ENCODE peak calls at places on chromosomes 12 and 14, in eight cellular contexts. Z is NT2/D1, Q is PC-3, O is uterus, X is GM23248, K is sigmoid colon, S is left ventricle myocardium inferior, B is adipocyte. F is an unnamed sample. For H3K36me3, the result is how much of the 10 kb centered on the place peaks cover.

GRCh38 chr12:62210422-62210821 is 49.8 kb upstream of the USP15 start:
- DNase-seq in B (peak), Q (peak), O (no peak), X (peak), Z (no peak), S (peak), K (no peak), F (peak)

GRCh38 chr14:78131201-78131600 is 39.0 kb upstream of the NRXN3 start:
- DNase-seq in S (no peak), X (no peak), Q (no peak), Z (no peak), B (no peak), K (no peak), O (no peak), F (no peak)

GRCh38 chr14:33972522-33973162 is 21.8 kb upstream of the EGLN3 start:
- DNase-seq in S (no peak), K (no peak), O (no peak), X (no peak), Q (no peak), Z (no peak), B (no peak), F (no peak)

GRCh38 chr12:109770104-109770860 is 56.7 kb downstream of the FAM222A start:
- DNase-seq in X (no peak), Q (no peak), Z (no peak), K (peak), O (no peak), S (no peak), B (no peak), F (no peak)

GRCh38 chr12:75642226-75642625 is 130.8 kb upstream of the KRR1 start:
- DNase-seq in O (no peak), K (no peak), Z (no peak), B (no peak), Q (no peak), S (no peak), X (peak), F (no peak)

GRCh38 chr14:103329421-103330347 is 4.4 kb upstream of the EIF5 start:
- DNase-seq in O (no peak), Z (no peak), X (peak), Q (no peak), S (no peak), K (no peak), B (no peak), F (no peak)

GRCh38 chr12:112350593-112351592 is 31.3 kb downstream of the HECTD4 start:
- DNase-seq in Q (no peak), O (no peak), Z (no peak), B (peak), S (no peak), K (no peak), X (peak), F (no peak)

GRCh38 chr14:103721334-103722120 is 5.9 kb downstream of the ZFYVE21 start:
- DNase-seq in Z (no peak), S (no peak), Q (peak), B (no peak), K (no peak), O (no peak), X (peak), F (no peak)

GRCh38 chr14:67251573-67252226 is 10.5 kb downstream of the PALS1 start:
- DNase-seq in K (no peak), O (no peak), Z (no peak), X (peak), Q (peak), S (no peak), B (no peak), F (peak)

GRCh38 chr12:115223322-115223721 is 539.3 kb upstream of the TBX3 start:
- DNase-seq in X (peak), S (no peak), O (no peak), B (peak), Z (no peak), Q (peak), K (no peak), F (no peak)

GRCh38 chr12:4119157-4119761 is 154.3 kb upstream of the CCND2 start:
- DNase-seq in O (no peak), X (no peak), Q (no peak), Z (no peak), S (no peak), K (no peak), B (no peak), F (no peak)

GRCh38 chr14:58200480-58200841 is 512 bp downstream of the ACTR10 start:
- DNase-seq in B (no peak), X (peak), Q (peak), K (no peak), O (no peak), Z (no peak), S (no peak), F (no peak)

GRCh38 chr12:26878661-26879119 is 45.7 kb upstream of the ITPR2 start:
- DNase-seq in B (peak), Z (no peak), K (peak), X (no peak), O (peak), S (peak), Q (no peak), F (no peak)

GRCh38 chr14:89041245-89041585 is 216.8 kb downstream of the TTC8 start:
- DNase-seq in X (no peak), K (no peak), Q (peak), Z (no peak), B (no peak), O (no peak), S (no peak), F (peak)

GRCh38 chr14:85824526-85824925 is 294.6 kb downstream of the FLRT2 start:
- DNase-seq in K (no peak), B (no peak), O (no peak), S (no peak), X (no peak), Q (no peak), Z (no peak), F (peak)

GRCh38 chr12:93300611-93301021 is 77.1 kb upstream of the NUDT4 start:
- DNase-seq in S (no peak), K (no peak), O (no peak), X (no peak), B (no peak), Z (no peak), Q (no peak), F (no peak)

DNA sequence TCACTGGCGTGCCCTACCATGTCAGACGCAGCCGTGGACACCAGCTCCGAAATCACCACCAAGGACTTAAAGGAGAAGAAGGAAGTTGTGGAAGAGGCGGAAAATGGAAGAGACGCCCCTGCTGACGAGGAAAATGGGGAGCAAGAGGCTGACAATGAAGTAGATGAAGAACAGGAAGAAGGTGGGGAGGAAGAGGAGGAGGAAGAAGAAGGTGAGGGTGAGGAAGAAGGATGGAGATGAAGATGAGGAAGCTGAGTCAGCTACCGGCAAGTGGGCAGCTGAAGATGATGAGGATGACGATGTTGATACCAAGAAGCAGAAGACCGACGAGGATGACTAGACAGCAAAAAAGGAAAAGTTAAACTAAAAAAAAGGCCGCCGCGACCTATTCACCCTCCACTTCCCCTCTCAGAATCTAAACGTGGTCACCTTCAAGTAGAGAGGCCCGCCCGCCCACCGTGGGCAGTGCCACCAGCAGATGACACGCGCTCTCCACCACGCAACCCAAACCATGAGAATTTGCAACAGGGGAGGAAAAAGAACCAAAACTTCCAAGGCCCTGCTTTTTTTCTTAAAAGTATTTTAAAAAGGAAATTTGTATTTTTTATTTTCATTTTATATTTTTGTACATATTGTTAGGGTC is 13.2 kb downstream of the TRIP11 start:
- DNase-seq in O (no peak), Q (no peak), X (no peak), B (no peak), S (no peak), K (no peak), Z (no peak), F (no peak)
- H3K36me3 ChIP-seq in O (under half), Q (under half), X (half or more), B (half or more), S (half or more), K (under half), Z (under half), F (under half)

DNA sequence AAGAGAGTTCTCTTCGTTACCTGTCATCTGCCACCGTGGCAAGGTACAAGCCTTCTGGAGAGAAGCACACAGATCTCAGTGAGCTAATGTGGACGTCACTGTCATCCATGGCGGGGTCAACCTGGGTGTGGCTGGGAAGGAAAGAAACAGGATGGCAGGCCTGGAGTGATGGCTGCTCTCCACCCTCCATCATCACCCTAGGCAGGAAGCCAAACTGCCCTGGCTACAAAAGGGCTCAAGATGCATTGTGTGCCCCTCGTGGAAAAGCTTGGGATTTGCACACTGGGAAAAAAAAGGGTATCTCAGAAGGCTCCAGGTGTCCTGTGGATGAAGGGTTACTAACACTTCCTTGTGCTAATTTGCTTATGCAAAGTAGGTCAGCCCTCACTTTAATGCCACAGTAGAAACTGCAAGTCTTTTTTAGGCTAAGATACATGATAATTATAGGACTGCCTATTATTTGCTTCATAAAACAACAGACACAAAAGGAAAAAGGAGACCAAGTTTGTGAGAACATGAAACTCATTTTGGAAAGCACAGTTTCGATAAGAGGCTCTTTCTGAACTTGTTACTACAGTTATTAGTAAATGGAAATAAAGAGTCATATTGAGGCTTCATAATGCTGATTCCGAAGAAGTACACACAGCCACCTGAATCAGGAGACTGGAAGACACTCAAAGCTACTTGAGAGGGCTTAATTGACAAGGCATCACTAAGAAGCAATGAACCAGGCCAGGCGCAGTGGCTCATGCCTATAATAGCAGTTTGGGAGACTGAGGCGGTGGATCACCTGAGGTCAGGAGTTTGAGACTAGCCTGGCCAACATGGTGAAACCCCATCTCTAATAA is 18.9 kb downstream of the RFC5 start:
- DNase-seq in K (no peak), Q (peak), S (no peak), B (peak), O (no peak), X (peak), Z (no peak), F (no peak)
- H3K36me3 ChIP-seq in K (half or more), Q (half or more), S (half or more), B (half or more), O (under half), X (half or more), Z (half or more), F (half or more)

GRCh38 chr12:123614110-123614509 is 12.2 kb downstream of the DDX55 start:
- DNase-seq in Q (no peak), S (no peak), K (no peak), X (no peak), B (no peak), O (no peak), Z (no peak), F (no peak)
- H3K36me3 ChIP-seq in Q (half or more), S (half or more), K (half or more), X (under half), B (half or more), O (under half), Z (half or more), F (half or more)

DNA sequence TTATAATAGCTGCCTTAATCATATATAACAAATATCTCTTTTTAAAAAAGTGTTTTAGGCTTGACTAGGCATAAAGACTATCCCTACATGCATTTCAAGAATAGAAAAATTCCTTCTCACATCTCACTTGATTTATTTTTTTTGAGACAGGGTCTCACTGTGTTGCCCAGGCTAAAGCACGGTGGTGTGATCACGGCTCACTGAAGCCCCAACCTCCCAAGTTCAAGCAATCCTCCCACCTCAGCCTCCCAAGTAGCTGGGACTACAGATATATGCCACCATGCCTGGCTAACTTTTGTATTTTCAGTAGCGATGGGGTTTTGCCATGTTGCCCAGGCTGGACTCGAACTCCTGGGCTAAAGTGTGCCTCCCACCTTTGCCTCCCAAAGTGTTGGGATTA is 59.4 kb downstream of the WDHD1 start:
- DNase-seq in B (no peak), Q (no peak), O (no peak), Z (no peak), K (no peak), S (no peak), X (no peak), F (no peak)
- H3K36me3 ChIP-seq in B (under half), Q (under half), O (under half), Z (under half), K (under half), S (under half), X (under half), F (under half)

GRCh38 chr12:123733243-123733642 is 21.1 kb downstream of the ATP6V0A2 start:
- DNase-seq in O (no peak), S (no peak), K (no peak), X (no peak), Q (no peak), B (no peak), Z (no peak), F (no peak)
- H3K36me3 ChIP-seq in O (under half), S (half or more), K (under half), X (under half), Q (under half), B (half or more), Z (half or more), F (half or more)

GRCh38 chr12:102800565-102800964 is 116.5 kb downstream of the PAH start:
- DNase-seq in B (no peak), Z (no peak), X (no peak), S (no peak), Q (no peak), K (no peak), O (no peak), F (no peak)

GRCh38 chr12:102797513-102797912 is 119.5 kb downstream of the PAH start:
- DNase-seq in O (no peak), Q (no peak), S (no peak), K (no peak), Z (no peak), B (peak), X (peak), F (no peak)

DNA sequence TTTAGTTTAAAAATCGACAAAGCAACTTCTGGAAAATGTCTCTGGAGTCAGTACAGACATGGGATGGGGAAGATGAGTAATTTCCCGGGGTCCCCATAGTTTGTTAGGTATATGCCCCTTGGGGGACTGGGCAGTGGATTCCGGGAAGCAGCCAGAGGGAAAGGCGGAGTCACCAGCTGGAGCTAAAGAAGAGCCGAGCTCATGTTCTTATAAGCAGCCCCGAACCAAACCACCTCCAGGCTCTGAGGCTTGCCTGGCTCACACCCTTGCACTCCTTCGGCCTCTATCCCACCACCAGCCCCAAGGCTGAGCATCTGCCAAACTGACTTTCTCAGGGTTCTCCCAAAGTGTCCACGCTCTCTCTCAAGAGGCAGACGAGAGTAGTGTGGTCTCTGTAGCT is 117.8 kb downstream of the PAH start:
- DNase-seq in Q (no peak), O (no peak), Z (no peak), K (no peak), S (no peak), B (no peak), X (no peak), F (no peak)
- H3K36me3 ChIP-seq in Q (under half), O (under half), Z (under half), K (under half), S (under half), B (under half), X (under half), F (under half)

F was measured in HAP-1.